ENCODE peak calls at places on chromosomes 5 and 9, in nine cellular contexts. One of them, this sample, is unnamed.

GRCh38 chr9:34590376-34591090 is 1.0 kb upstream of the CNTFR start:
- DNase-seq in MG63: no peak
- DNase-seq in left ventricle myocardium inferior: no peak
- DNase-seq in adipocyte: no peak
- DNase-seq in hepatocyte: no peak
- DNase-seq in Caco-2: peak; percentile 43
- DNase-seq in astrocyte: no peak
- DNase-seq in heart left ventricle: no peak
- DNase-seq in H9: peak; percentile 60
- DNase-seq in this sample: no peak

GRCh38 chr5:181088289-181088688 is 42.7 kb downstream of the OR2V1 start:
- DNase-seq in left ventricle myocardium inferior: no peak
- DNase-seq in MG63: peak; percentile 30
- DNase-seq in Caco-2: peak; percentile 30
- DNase-seq in heart left ventricle: no peak
- DNase-seq in hepatocyte: no peak
- DNase-seq in adipocyte: peak; percentile 19
- DNase-seq in astrocyte: no peak
- DNase-seq in H9: peak; percentile 76
- DNase-seq in this sample: no peak

GRCh38 chr9:131848570-131849160 is 108.8 kb upstream of the RAPGEF1 start:
- DNase-seq in MG63: no peak
- DNase-seq in adipocyte: no peak
- DNase-seq in astrocyte: no peak
- DNase-seq in left ventricle myocardium inferior: no peak
- DNase-seq in H9: no peak
- DNase-seq in hepatocyte: no peak
- DNase-seq in Caco-2: no peak
- DNase-seq in heart left ventricle: no peak
- DNase-seq in this sample: no peak

GRCh38 chr5:83927140-83927733 is 206.6 kb upstream of the HAPLN1 start:
- DNase-seq in MG63: peak; percentile 52
- DNase-seq in heart left ventricle: peak; percentile 47
- DNase-seq in left ventricle myocardium inferior: peak; percentile 24
- DNase-seq in Caco-2: peak; percentile 80
- DNase-seq in hepatocyte: peak; percentile 79
- DNase-seq in astrocyte: peak; percentile 51
- DNase-seq in adipocyte: peak; percentile 81
- DNase-seq in H9: peak; percentile 84
- DNase-seq in this sample: peak; percentile 0

GRCh38 chr9:61668846-61669245 is 479.0 kb downstream of the SPATA31A7 start:
- DNase-seq in MG63: no peak
- DNase-seq in astrocyte: no peak
- DNase-seq in adipocyte: no peak
- DNase-seq in H9: peak; percentile 2
- DNase-seq in heart left ventricle: no peak
- DNase-seq in hepatocyte: no peak
- DNase-seq in Caco-2: no peak
- DNase-seq in left ventricle myocardium inferior: no peak
- DNase-seq in this sample: no peak

GRCh38 chr5:101897914-101898313 is 398.2 kb downstream of the SLCO4C1 start:
- DNase-seq in hepatocyte: no peak
- DNase-seq in MG63: no peak
- DNase-seq in astrocyte: no peak
- DNase-seq in heart left ventricle: no peak
- DNase-seq in Caco-2: no peak
- DNase-seq in H9: peak; percentile 46
- DNase-seq in adipocyte: no peak
- DNase-seq in left ventricle myocardium inferior: no peak
- DNase-seq in this sample: no peak

GRCh38 chr5:1004598-1005361 is 3.8 kb upstream of the NKD2 start:
- DNase-seq in left ventricle myocardium inferior: peak; percentile 88
- DNase-seq in adipocyte: peak; percentile 72
- DNase-seq in MG63: no peak
- DNase-seq in hepatocyte: peak; percentile 87
- DNase-seq in astrocyte: no peak
- DNase-seq in heart left ventricle: peak; percentile 92
- DNase-seq in Caco-2: peak; percentile 81
- DNase-seq in H9: no peak
- DNase-seq in this sample: peak; percentile 61

GRCh38 chr9:92620870-92621269 is 49.1 kb downstream of the IPPK start:
- DNase-seq in astrocyte: no peak
- DNase-seq in MG63: no peak
- DNase-seq in adipocyte: no peak
- DNase-seq in heart left ventricle: peak; percentile 35
- DNase-seq in H9: peak; percentile 2
- DNase-seq in hepatocyte: no peak
- DNase-seq in Caco-2: no peak
- DNase-seq in left ventricle myocardium inferior: no peak
- DNase-seq in this sample: no peak

GRCh38 chr5:67192719-67193464 is 3.7 kb downstream of the CD180 start:
- DNase-seq in Caco-2: no peak
- DNase-seq in MG63: no peak
- DNase-seq in hepatocyte: no peak
- DNase-seq in left ventricle myocardium inferior: no peak
- DNase-seq in heart left ventricle: no peak
- DNase-seq in adipocyte: no peak
- DNase-seq in H9: no peak
- DNase-seq in astrocyte: peak; percentile 23
- DNase-seq in this sample: no peak

GRCh38 chr9:70136632-70137031 is 93.0 kb downstream of the MAMDC2 start:
- DNase-seq in adipocyte: no peak
- DNase-seq in hepatocyte: no peak
- DNase-seq in heart left ventricle: no peak
- DNase-seq in Caco-2: no peak
- DNase-seq in astrocyte: peak; percentile 60
- DNase-seq in MG63: peak; percentile 64
- DNase-seq in left ventricle myocardium inferior: no peak
- DNase-seq in H9: no peak
- DNase-seq in this sample: no peak

GRCh38 chr5:135454946-135455345 is 2.8 kb upstream of the TIFAB start:
- DNase-seq in hepatocyte: no peak
- DNase-seq in astrocyte: no peak
- DNase-seq in left ventricle myocardium inferior: no peak
- DNase-seq in H9: no peak
- DNase-seq in Caco-2: no peak
- DNase-seq in heart left ventricle: no peak
- DNase-seq in MG63: no peak
- DNase-seq in adipocyte: no peak
- DNase-seq in this sample: no peak

GRCh38 chr5:150626853-150627276 is 13.6 kb upstream of the SYNPO start:
- DNase-seq in adipocyte: no peak
- DNase-seq in H9: no peak
- DNase-seq in heart left ventricle: peak; percentile 70
- DNase-seq in hepatocyte: no peak
- DNase-seq in astrocyte: peak; percentile 56
- DNase-seq in left ventricle myocardium inferior: peak; percentile 48
- DNase-seq in Caco-2: no peak
- DNase-seq in MG63: peak; percentile 69
- DNase-seq in this sample: no peak

GRCh38 chr9:73155389-73155788 is 3.7 kb downstream of the ANXA1 start:
- DNase-seq in adipocyte: no peak
- DNase-seq in hepatocyte: no peak
- DNase-seq in H9: no peak
- DNase-seq in MG63: no peak
- DNase-seq in heart left ventricle: no peak
- DNase-seq in left ventricle myocardium inferior: no peak
- DNase-seq in Caco-2: no peak
- DNase-seq in astrocyte: no peak
- DNase-seq in this sample: no peak

GRCh38 chr9:121691890-121692289 is 40.5 kb downstream of the DAB2IP start:
- DNase-seq in Caco-2: no peak
- DNase-seq in heart left ventricle: no peak
- DNase-seq in astrocyte: no peak
- DNase-seq in MG63: no peak
- DNase-seq in adipocyte: no peak
- DNase-seq in left ventricle myocardium inferior: no peak
- DNase-seq in H9: no peak
- DNase-seq in hepatocyte: no peak
- DNase-seq in this sample: no peak

GRCh38 chr5:2147504-2148311 is 265.0 kb upstream of the IRX4 start:
- DNase-seq in H9: peak; percentile 69
- DNase-seq in adipocyte: no peak
- DNase-seq in astrocyte: no peak
- DNase-seq in MG63: no peak
- DNase-seq in Caco-2: no peak
- DNase-seq in hepatocyte: no peak
- DNase-seq in left ventricle myocardium inferior: no peak
- DNase-seq in heart left ventricle: no peak
- DNase-seq in this sample: no peak

GRCh38 chr5:308672-309271 is 12.7 kb upstream of the AHRR start:
- DNase-seq in Caco-2: no peak
- DNase-seq in MG63: no peak
- DNase-seq in hepatocyte: no peak
- DNase-seq in astrocyte: peak; percentile 47
- DNase-seq in adipocyte: peak; percentile 53
- DNase-seq in left ventricle myocardium inferior: no peak
- DNase-seq in H9: no peak
- DNase-seq in heart left ventricle: peak; percentile 47
- DNase-seq in this sample: no peak

DNA sequence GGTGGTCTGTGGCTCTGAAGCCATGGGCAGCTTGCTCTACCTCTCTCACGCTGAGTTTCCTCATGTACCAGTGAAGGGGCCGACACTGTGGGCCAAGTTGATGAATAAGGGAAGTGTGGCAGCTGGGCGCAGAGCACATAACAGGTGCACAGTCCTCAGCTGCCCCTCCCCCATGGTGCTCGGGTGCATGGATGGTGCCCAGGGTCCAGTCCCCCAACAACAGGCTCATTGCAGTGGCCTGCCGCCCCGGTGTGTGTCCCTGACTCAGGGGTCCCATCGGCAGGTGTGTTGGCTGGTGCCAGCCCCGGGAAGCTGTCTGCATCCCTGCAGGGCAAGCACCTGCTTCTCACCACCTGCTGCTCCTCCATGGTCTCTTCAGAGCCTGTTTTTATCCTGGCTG is 36.6 kb downstream of the COL5A1 start:
- DNase-seq in MG63: no peak
- DNase-seq in astrocyte: no peak
- DNase-seq in Caco-2: no peak
- DNase-seq in hepatocyte: no peak
- DNase-seq in adipocyte: no peak
- DNase-seq in left ventricle myocardium inferior: no peak
- DNase-seq in H9: no peak
- DNase-seq in heart left ventricle: no peak
- DNase-seq in this sample: no peak
- H3K27me3 ChIP-seq in MG63: no peaks in the 10 kb centered on the region
- H3K27me3 ChIP-seq in astrocyte: no peaks in the 10 kb centered on the region
- H3K27me3 ChIP-seq in Caco-2: no peaks in the 10 kb centered on the region
- H3K27me3 ChIP-seq in hepatocyte: no peaks in the 10 kb centered on the region
- H3K27me3 ChIP-seq in adipocyte: no peaks in the 10 kb centered on the region
- H3K27me3 ChIP-seq in left ventricle myocardium inferior: no peaks in the 10 kb centered on the region
- H3K27me3 ChIP-seq in H9: no peaks in the 10 kb centered on the region
- H3K27me3 ChIP-seq in heart left ventricle: no peaks in the 10 kb centered on the region
- H3K27me3 ChIP-seq in this sample: no peaks in the 10 kb centered on the region

GRCh38 chr5:141392429-141393198 is at the start of gene PCDHGA8:
- DNase-seq in heart left ventricle: no peak
- DNase-seq in Caco-2: no peak
- DNase-seq in astrocyte: no peak
- DNase-seq in H9: no peak
- DNase-seq in left ventricle myocardium inferior: no peak
- DNase-seq in adipocyte: no peak
- DNase-seq in hepatocyte: no peak
- DNase-seq in MG63: no peak
- DNase-seq in this sample: no peak
- H3K9me3 ChIP-seq in heart left ventricle: peaks cover 91% of the 10 kb centered on the region
- H3K9me3 ChIP-seq in Caco-2: no peaks in the 10 kb centered on the region
- H3K9me3 ChIP-seq in astrocyte: peaks cover 47% of the 10 kb centered on the region
- H3K9me3 ChIP-seq in H9: peaks cover 53% of the 10 kb centered on the region
- H3K9me3 ChIP-seq in left ventricle myocardium inferior: peaks cover 93% of the 10 kb centered on the region
- H3K9me3 ChIP-seq in adipocyte: peaks cover 64% of the 10 kb centered on the region
- H3K9me3 ChIP-seq in hepatocyte: peaks cover 63% of the 10 kb centered on the region
- H3K9me3 ChIP-seq in MG63: peaks cover 9% of the 10 kb centered on the region
- H3K9me3 ChIP-seq in this sample: peaks cover 49% of the 10 kb centered on the region

DNA sequence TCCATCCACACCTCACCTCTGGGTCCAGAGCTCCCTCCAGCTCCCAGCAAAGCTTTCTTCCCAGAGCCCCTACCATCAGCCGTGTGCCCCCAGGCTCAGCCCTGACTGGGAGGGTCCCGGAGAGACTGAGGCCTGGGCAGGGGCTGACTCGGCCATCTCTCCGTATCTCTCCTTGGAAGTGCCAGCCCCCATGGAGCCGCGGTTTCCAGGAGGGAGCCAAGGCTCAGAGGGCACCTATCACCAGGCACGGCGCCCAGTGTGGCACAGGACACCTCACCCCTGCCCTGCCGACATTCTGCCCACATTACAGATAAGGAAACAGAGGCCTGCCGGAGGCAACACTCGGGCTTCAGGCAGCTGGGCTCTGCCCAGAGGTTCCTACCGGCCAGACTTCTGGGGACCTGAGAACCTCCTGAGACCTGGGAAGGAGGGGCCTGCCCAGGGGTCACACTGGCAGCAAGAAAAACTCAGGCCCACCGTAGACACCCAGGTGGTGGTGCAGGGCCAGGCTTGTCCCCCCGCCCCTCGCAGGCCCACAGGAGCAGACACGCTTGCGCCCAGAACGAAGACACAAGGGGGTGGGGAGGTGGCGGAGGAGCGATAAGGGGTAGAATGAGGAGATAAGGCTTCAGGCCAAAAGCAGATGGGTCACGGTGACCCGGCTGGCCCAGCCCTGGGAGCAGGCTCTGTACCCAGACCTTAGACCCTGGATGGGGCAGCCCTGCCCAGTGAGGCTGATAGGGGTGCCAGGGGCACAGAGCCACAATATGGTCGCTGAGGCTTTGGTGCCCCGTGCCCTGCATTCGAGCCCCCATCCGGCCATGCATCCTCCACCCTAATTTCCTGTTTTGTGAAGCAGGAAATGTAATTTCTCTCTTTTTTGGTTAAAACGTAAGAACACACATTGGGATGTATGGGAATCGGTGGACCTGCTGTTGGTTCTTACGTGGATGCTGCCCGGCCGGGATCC is 11.8 kb downstream of the NR5A1 start:
- DNase-seq in Caco-2: no peak
- DNase-seq in H9: no peak
- DNase-seq in heart left ventricle: no peak
- DNase-seq in MG63: no peak
- DNase-seq in left ventricle myocardium inferior: no peak
- DNase-seq in astrocyte: no peak
- DNase-seq in hepatocyte: no peak
- DNase-seq in adipocyte: no peak
- DNase-seq in this sample: no peak
- H3K27me3 ChIP-seq in Caco-2: no peaks in the 10 kb centered on the region
- H3K27me3 ChIP-seq in H9: no peaks in the 10 kb centered on the region
- H3K27me3 ChIP-seq in heart left ventricle: no peaks in the 10 kb centered on the region
- H3K27me3 ChIP-seq in MG63: no peaks in the 10 kb centered on the region
- H3K27me3 ChIP-seq in left ventricle myocardium inferior: peaks cover 74% of the 10 kb centered on the region
- H3K27me3 ChIP-seq in astrocyte: peaks cover 9% of the 10 kb centered on the region
- H3K27me3 ChIP-seq in hepatocyte: peaks cover 12% of the 10 kb centered on the region
- H3K27me3 ChIP-seq in adipocyte: peaks cover 73% of the 10 kb centered on the region
- H3K27me3 ChIP-seq in this sample: no peaks in the 10 kb centered on the region

DNA sequence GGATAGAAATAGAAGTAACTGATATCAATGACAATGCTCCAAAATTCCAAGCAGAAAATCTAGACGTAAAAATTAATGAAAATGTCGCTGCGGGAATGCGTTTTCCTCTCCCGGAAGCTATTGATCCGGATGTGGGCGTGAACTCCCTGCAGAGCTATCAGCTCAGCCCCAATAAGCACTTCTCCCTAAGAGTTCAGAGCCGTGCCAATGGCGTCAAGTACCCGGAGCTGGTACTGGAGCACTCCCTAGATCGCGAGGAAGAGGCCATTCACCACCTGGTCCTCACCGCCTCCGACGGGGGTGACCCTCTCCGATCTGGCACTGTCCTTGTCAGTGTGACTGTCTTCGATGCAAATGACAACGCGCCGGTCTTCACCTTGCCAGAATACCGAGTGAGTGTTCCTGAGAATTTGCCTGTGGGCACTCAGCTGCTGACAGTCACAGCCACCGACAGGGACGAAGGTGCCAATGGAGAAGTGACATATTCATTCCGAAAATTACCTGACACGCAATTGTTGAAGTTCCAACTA is 818 bp downstream of the PCDHGA10 start:
- DNase-seq in adipocyte: no peak
- DNase-seq in Caco-2: no peak
- DNase-seq in astrocyte: no peak
- DNase-seq in H9: peak; percentile 31
- DNase-seq in MG63: no peak
- DNase-seq in hepatocyte: no peak
- DNase-seq in left ventricle myocardium inferior: no peak
- DNase-seq in heart left ventricle: no peak
- DNase-seq in this sample: no peak
- H3K9me3 ChIP-seq in adipocyte: peaks cover 29% of the 10 kb centered on the region
- H3K9me3 ChIP-seq in Caco-2: peaks cover 11% of the 10 kb centered on the region
- H3K9me3 ChIP-seq in astrocyte: peaks cover 34% of the 10 kb centered on the region
- H3K9me3 ChIP-seq in H9: peaks cover 6% of the 10 kb centered on the region
- H3K9me3 ChIP-seq in MG63: peaks cover 6% of the 10 kb centered on the region
- H3K9me3 ChIP-seq in hepatocyte: peaks cover 49% of the 10 kb centered on the region
- H3K9me3 ChIP-seq in left ventricle myocardium inferior: peaks cover 99% of the 10 kb centered on the region
- H3K9me3 ChIP-seq in heart left ventricle: peaks cover 80% of the 10 kb centered on the region
- H3K9me3 ChIP-seq in this sample: peaks cover 21% of the 10 kb centered on the region